ENCODE peak calls at places on chromosomes 2 and 18, in nine cellular contexts. W is breast epithelium; B is left lung; F is ovary; Q is CD8-positive, alpha-beta T cell; U is thyroid gland; T is endothelial cell of umbilical vein; S is esophagus muscularis mucosa; I is heart right ventricle. X is an unnamed sample.

GRCh38 chr2:63827749-63828148 is 13.9 kb upstream of the UGP2 start:
- DNase-seq in W (peak; percentile 29), B (no peak), F (no peak), Q (no peak), U (no peak), T (peak; percentile 18), S (no peak), I (no peak), X (no peak)

GRCh38 chr2:2590796-2591541 is 259.9 kb upstream of the MYT1L start:
- DNase-seq in W (no peak), B (no peak), F (no peak), Q (no peak), U (peak; percentile 62), T (no peak), S (peak; percentile 57), I (no peak), X (no peak)

GRCh38 chr2:180359522-180360282 is 352.6 kb upstream of the CWC22 start:
- DNase-seq in W (peak; percentile 73), B (no peak), F (no peak), Q (no peak), U (no peak), T (no peak), S (no peak), I (no peak), X (no peak)

GRCh38 chr2:84939426-84940087 is 31.4 kb upstream of the KCMF1 start:
- DNase-seq in W (no peak), B (peak; percentile 45), F (no peak), Q (peak; percentile 50), U (no peak), T (no peak), S (no peak), I (no peak), X (peak; percentile 31)

GRCh38 chr2:68715353-68716041 is 19.1 kb upstream of the ARHGAP25 start:
- DNase-seq in W (peak; percentile 38), B (peak; percentile 50), F (peak; percentile 42), Q (peak; percentile 16), U (peak; percentile 64), T (peak; percentile 54), S (peak; percentile 85), I (no peak), X (no peak)

GRCh38 chr2:98903767-98904485 is 32.1 kb downstream of the CRACDL start:
- DNase-seq in W (peak; percentile 5), B (peak; percentile 19), F (no peak), Q (no peak), U (no peak), T (no peak), S (peak; percentile 82), I (no peak), X (no peak)

GRCh38 chr2:230697676-230698075 is 15.0 kb upstream of the CAB39 start:
- DNase-seq in W (no peak), B (no peak), F (no peak), Q (no peak), U (no peak), T (no peak), S (no peak), I (no peak), X (no peak)

GRCh38 chr2:8086342-8086741 is 595.5 kb upstream of the ID2 start:
- DNase-seq in W (no peak), B (no peak), F (no peak), Q (no peak), U (no peak), T (no peak), S (peak; percentile 45), I (no peak), X (no peak)

GRCh38 chr2:240250985-240251847 is 110.8 kb upstream of the OTOS start:
- DNase-seq in W (peak; percentile 84), B (peak; percentile 88), F (peak; percentile 96), Q (no peak), U (peak; percentile 88), T (peak; percentile 51), S (peak; percentile 93), I (peak; percentile 89), X (no peak)

GRCh38 chr2:71631411-71631931 is 178.1 kb downstream of the DYSF start:
- DNase-seq in W (peak; percentile 39), B (no peak), F (no peak), Q (no peak), U (no peak), T (no peak), S (peak; percentile 66), I (no peak), X (no peak)

GRCh38 chr18:72700961-72701710 is 157.0 kb upstream of the CBLN2 start:
- DNase-seq in W (no peak), B (no peak), F (no peak), Q (no peak), U (no peak), T (no peak), S (no peak), I (no peak), X (no peak)

GRCh38 chr2:69694894-69695849 is 46.8 kb upstream of the ANXA4 start:
- DNase-seq in W (no peak), B (no peak), F (no peak), Q (no peak), U (peak; percentile 40), T (no peak), S (no peak), I (no peak), X (no peak)

GRCh38 chr2:100730290-100730868 is 89.6 kb upstream of the NPAS2 start:
- DNase-seq in W (peak; percentile 37), B (peak; percentile 50), F (no peak), Q (no peak), U (peak; percentile 63), T (peak; percentile 88), S (no peak), I (peak; percentile 58), X (peak; percentile 50)

GRCh38 chr2:97785818-97786217 is 72.4 kb downstream of the ZAP70 start:
- DNase-seq in W (no peak), B (no peak), F (no peak), Q (no peak), U (no peak), T (no peak), S (no peak), I (no peak), X (no peak)

GRCh38 chr2:64989982-64990614 is 899 bp downstream of the SLC1A4 start:
- DNase-seq in W (no peak), B (no peak), F (peak; percentile 46), Q (no peak), U (no peak), T (peak; percentile 16), S (no peak), I (no peak), X (no peak)

GRCh38 chr2:7018767-7019166 is 101.6 kb downstream of the RNF144A start:
- DNase-seq in W (no peak), B (no peak), F (no peak), Q (no peak), U (no peak), T (no peak), S (no peak), I (no peak), X (no peak)
- H3K27ac ChIP-seq in W (no peak overlapping the region), B (no peak overlapping the region), F (no peak overlapping the region), Q (no peak overlapping the region), U (no peak overlapping the region), T (no peak overlapping the region), S (no peak overlapping the region), I (no peak overlapping the region), X (no peak overlapping the region)

GRCh38 chr2:170180031-170180566 is 2.2 kb downstream of the MYO3B start:
- DNase-seq in W (no peak), B (no peak), F (no peak), Q (no peak), U (peak; percentile 63), T (no peak), S (no peak), I (no peak), X (no peak)
- H3K27ac ChIP-seq in W (no peak overlapping the region), B (no peak overlapping the region), F (no peak overlapping the region), Q (no peak overlapping the region), U (peak overlapping the region; percentile 95), T (no peak overlapping the region), S (no peak overlapping the region), I (no peak overlapping the region), X (no peak overlapping the region)

GRCh38 chr2:160492401-160493226 is 993 bp downstream of the RBMS1 start:
- DNase-seq in W (peak; percentile 53), B (peak; percentile 72), F (peak; percentile 85), Q (peak; percentile 41), U (peak; percentile 80), T (peak; percentile 72), S (no peak), I (peak; percentile 82), X (peak; percentile 51)

GRCh38 chr2:160494243-160494642 is 636 bp upstream of the RBMS1 start:
- DNase-seq in W (no peak), B (no peak), F (peak; percentile 42), Q (no peak), U (no peak), T (peak; percentile 41), S (no peak), I (no peak), X (no peak)

GRCh38 chr2:160490760-160491367 is 2.7 kb downstream of the RBMS1 start:
- DNase-seq in W (no peak), B (no peak), F (no peak), Q (no peak), U (no peak), T (no peak), S (no peak), I (no peak), X (no peak)

GRCh38 chr2:160493227-160494028 is at the start of gene RBMS1:
- DNase-seq in W (peak; percentile 41), B (peak; percentile 74), F (peak; percentile 76), Q (peak; percentile 22), U (peak; percentile 69), T (no peak), S (no peak), I (peak; percentile 70), X (peak; percentile 57)

DNA sequence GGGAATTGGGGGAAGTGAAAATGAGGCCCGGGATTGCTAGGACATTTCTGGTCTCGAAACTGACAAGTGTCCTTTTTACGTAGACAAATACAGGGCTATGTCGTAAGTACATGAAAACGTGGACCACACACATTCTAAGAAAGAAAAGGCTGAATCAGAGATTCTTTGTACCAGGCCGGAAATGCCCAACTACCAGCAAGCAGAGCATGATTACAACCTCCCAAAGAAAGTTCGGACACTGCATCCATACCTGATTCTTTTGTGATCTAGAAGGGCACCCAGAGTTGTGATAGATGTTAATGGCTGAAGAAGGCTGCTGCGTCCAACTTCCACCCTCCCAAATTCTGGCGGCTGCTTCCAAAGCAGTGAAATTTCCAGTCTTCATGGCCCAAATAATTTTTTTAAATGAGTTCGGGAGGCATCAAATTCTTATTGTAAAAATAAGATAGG is 1.7 kb downstream of the RBMS1 start:
- DNase-seq in W (no peak), B (no peak), F (no peak), Q (no peak), U (no peak), T (peak; percentile 65), S (no peak), I (no peak), X (no peak)
- H3K27ac ChIP-seq in W (peak overlapping the region; percentile 97), B (peak overlapping the region; percentile 91), F (peak overlapping the region; percentile 40), Q (peak overlapping the region; percentile 51), U (peak overlapping the region; percentile 95), T (peak overlapping the region; percentile 89), S (peak overlapping the region; percentile 97), I (peak overlapping the region; percentile 97), X (peak overlapping the region; percentile 96)

DNA sequence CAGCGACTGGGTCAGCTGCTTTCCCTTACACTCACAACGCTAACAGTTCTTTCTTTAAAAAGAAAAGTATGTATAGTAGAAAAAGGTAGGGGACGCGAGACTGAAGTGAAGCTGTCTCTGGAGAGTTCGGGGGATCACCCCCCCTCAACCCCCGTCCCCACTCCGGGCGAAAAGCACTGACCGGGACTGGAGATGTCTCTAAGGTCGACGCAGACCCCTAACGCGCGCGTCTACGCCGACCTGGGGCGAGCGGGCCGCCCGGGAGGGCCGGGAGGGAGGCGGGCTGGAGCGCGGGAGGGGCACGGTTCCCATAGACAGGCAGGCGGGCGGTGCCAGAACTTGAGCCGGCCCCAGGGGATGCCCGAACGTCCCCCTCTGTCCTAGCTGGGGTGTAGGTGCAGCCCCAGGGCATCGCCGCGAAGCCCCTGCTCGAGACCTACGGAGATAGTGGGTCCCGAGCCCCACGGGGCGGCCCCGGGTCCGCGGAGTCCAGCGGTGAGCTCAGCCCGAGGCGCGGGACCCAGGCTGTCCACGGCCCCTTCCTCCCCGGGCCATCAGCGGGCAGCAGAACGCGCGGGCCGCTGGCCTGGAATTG is 82.2 kb downstream of the CHRNA1 start:
- DNase-seq in W (no peak), B (peak; percentile 46), F (peak; percentile 66), Q (peak; percentile 19), U (peak; percentile 38), T (peak; percentile 55), S (no peak), I (peak; percentile 65), X (peak; percentile 56)
- H3K27ac ChIP-seq in W (peak overlapping the region; percentile 90), B (peak overlapping the region; percentile 79), F (peak overlapping the region; percentile 72), Q (peak overlapping the region; percentile 70), U (peak overlapping the region; percentile 87), T (peak overlapping the region; percentile 32), S (peak overlapping the region; percentile 84), I (peak overlapping the region; percentile 92), X (peak overlapping the region; percentile 88)

X was measured in naive thymus-derived CD4-positive, alpha-beta T cell.